ENCODE peak calls at places on chromosomes 2 and 18, in five cellular contexts. One of them, this sample, is unnamed.

GRCh38 chr2:226351711-226352110 is 447.9 kb downstream of the IRS1 start:
- DNase-seq in kidney glomerular epithelial cell: no peak
- DNase-seq in progenitor cell of endocrine pancreas: no peak
- DNase-seq in stromal cell of bone marrow: no peak
- DNase-seq in BJ: no peak
- DNase-seq in this sample: no peak

GRCh38 chr18:3538456-3538855 is 88.5 kb downstream of the TGIF1 start:
- DNase-seq in kidney glomerular epithelial cell: no peak
- DNase-seq in progenitor cell of endocrine pancreas: no peak
- DNase-seq in stromal cell of bone marrow: no peak
- DNase-seq in BJ: no peak
- DNase-seq in this sample: peak; percentile 69

GRCh38 chr18:79400091-79400590 is 4.4 kb downstream of the NFATC1 start:
- DNase-seq in kidney glomerular epithelial cell: no peak
- DNase-seq in progenitor cell of endocrine pancreas: no peak
- DNase-seq in stromal cell of bone marrow: no peak
- DNase-seq in BJ: no peak
- DNase-seq in this sample: peak; percentile 70

GRCh38 chr2:68764781-68765385 is 30.3 kb downstream of the ARHGAP25 start:
- DNase-seq in kidney glomerular epithelial cell: no peak
- DNase-seq in progenitor cell of endocrine pancreas: no peak
- DNase-seq in stromal cell of bone marrow: no peak
- DNase-seq in BJ: no peak
- DNase-seq in this sample: no peak

GRCh38 chr18:48013162-48013561 is 82.7 kb upstream of the SMAD2 start:
- DNase-seq in kidney glomerular epithelial cell: no peak
- DNase-seq in progenitor cell of endocrine pancreas: no peak
- DNase-seq in stromal cell of bone marrow: no peak
- DNase-seq in BJ: no peak
- DNase-seq in this sample: no peak

GRCh38 chr18:63309422-63309821 is 10.1 kb downstream of the BCL2 start:
- DNase-seq in kidney glomerular epithelial cell: no peak
- DNase-seq in progenitor cell of endocrine pancreas: no peak
- DNase-seq in stromal cell of bone marrow: no peak
- DNase-seq in BJ: no peak
- DNase-seq in this sample: no peak

GRCh38 chr2:54541995-54542394 is 85.9 kb downstream of the SPTBN1 start:
- DNase-seq in kidney glomerular epithelial cell: no peak
- DNase-seq in progenitor cell of endocrine pancreas: no peak
- DNase-seq in stromal cell of bone marrow: no peak
- DNase-seq in BJ: no peak
- DNase-seq in this sample: no peak

GRCh38 chr2:142675398-142675797 is 202.1 kb upstream of the KYNU start:
- DNase-seq in kidney glomerular epithelial cell: no peak
- DNase-seq in progenitor cell of endocrine pancreas: no peak
- DNase-seq in stromal cell of bone marrow: peak; percentile 7
- DNase-seq in BJ: no peak
- DNase-seq in this sample: no peak

GRCh38 chr2:66771359-66771978 is 336.5 kb downstream of the MEIS1 start:
- DNase-seq in kidney glomerular epithelial cell: no peak
- DNase-seq in progenitor cell of endocrine pancreas: no peak
- DNase-seq in stromal cell of bone marrow: no peak
- DNase-seq in BJ: no peak
- DNase-seq in this sample: peak; percentile 12

GRCh38 chr2:141508086-141508749 is 622.6 kb downstream of the LRP1B start:
- DNase-seq in kidney glomerular epithelial cell: no peak
- DNase-seq in progenitor cell of endocrine pancreas: no peak
- DNase-seq in stromal cell of bone marrow: no peak
- DNase-seq in BJ: no peak
- DNase-seq in this sample: peak; percentile 1

GRCh38 chr2:164785447-164785846 is 56.2 kb downstream of the COBLL1 start:
- DNase-seq in kidney glomerular epithelial cell: peak; percentile 18
- DNase-seq in progenitor cell of endocrine pancreas: no peak
- DNase-seq in stromal cell of bone marrow: peak; percentile 70
- DNase-seq in BJ: peak; percentile 60
- DNase-seq in this sample: peak; percentile 69

GRCh38 chr2:207107551-207107950 is 58.2 kb downstream of the KLF7 start:
- DNase-seq in kidney glomerular epithelial cell: no peak
- DNase-seq in progenitor cell of endocrine pancreas: no peak
- DNase-seq in stromal cell of bone marrow: no peak
- DNase-seq in BJ: no peak
- DNase-seq in this sample: no peak

GRCh38 chr2:204483497-204484164 is 61.6 kb upstream of the PARD3B start:
- DNase-seq in kidney glomerular epithelial cell: peak; percentile 12
- DNase-seq in progenitor cell of endocrine pancreas: no peak
- DNase-seq in stromal cell of bone marrow: no peak
- DNase-seq in BJ: no peak
- DNase-seq in this sample: no peak

GRCh38 chr2:10911291-10912075 is at the start of gene KCNF1:
- DNase-seq in kidney glomerular epithelial cell: peak; percentile 25
- DNase-seq in progenitor cell of endocrine pancreas: peak; percentile 52
- DNase-seq in stromal cell of bone marrow: peak; percentile 34
- DNase-seq in BJ: no peak
- DNase-seq in this sample: peak; percentile 85

GRCh38 chr2:158089322-158089721 is 12.4 kb upstream of the UPP2 start:
- DNase-seq in kidney glomerular epithelial cell: no peak
- DNase-seq in progenitor cell of endocrine pancreas: no peak
- DNase-seq in stromal cell of bone marrow: no peak
- DNase-seq in BJ: no peak
- DNase-seq in this sample: no peak

GRCh38 chr2:180980943-180981898 is 816 bp downstream of the UBE2E3 start:
- DNase-seq in kidney glomerular epithelial cell: peak; percentile 27
- DNase-seq in progenitor cell of endocrine pancreas: no peak
- DNase-seq in stromal cell of bone marrow: no peak
- DNase-seq in BJ: no peak
- DNase-seq in this sample: peak; percentile 79

GRCh38 chr2:112061840-112062239 is 6.8 kb downstream of the TMEM87B start:
- DNase-seq in kidney glomerular epithelial cell: no peak
- DNase-seq in progenitor cell of endocrine pancreas: no peak
- DNase-seq in stromal cell of bone marrow: no peak
- DNase-seq in BJ: no peak
- DNase-seq in this sample: no peak

GRCh38 chr2:241983571-241984270 is 114.2 kb downstream of the RTP5 start:
- DNase-seq in kidney glomerular epithelial cell: no peak
- DNase-seq in progenitor cell of endocrine pancreas: no peak
- DNase-seq in stromal cell of bone marrow: no peak
- DNase-seq in BJ: no peak
- DNase-seq in this sample: no peak

GRCh38 chr2:106664669-106665068 is 177.5 kb downstream of the CD8B2 start:
- DNase-seq in kidney glomerular epithelial cell: no peak
- DNase-seq in progenitor cell of endocrine pancreas: no peak
- DNase-seq in stromal cell of bone marrow: no peak
- DNase-seq in BJ: no peak
- DNase-seq in this sample: no peak

GRCh38 chr2:175792199-175792598 is 209.9 kb downstream of the LNPK start:
- DNase-seq in kidney glomerular epithelial cell: no peak
- DNase-seq in progenitor cell of endocrine pancreas: no peak
- DNase-seq in stromal cell of bone marrow: no peak
- DNase-seq in BJ: no peak
- DNase-seq in this sample: no peak

GRCh38 chr2:238424313-238424700 is 2.4 kb upstream of the ASB1 start:
- DNase-seq in kidney glomerular epithelial cell: no peak
- DNase-seq in progenitor cell of endocrine pancreas: no peak
- DNase-seq in stromal cell of bone marrow: peak; percentile 85
- DNase-seq in BJ: no peak
- DNase-seq in this sample: no peak

GRCh38 chr18:11577271-11578112 is 31.9 kb upstream of the SLC35G4 start:
- DNase-seq in kidney glomerular epithelial cell: no peak
- DNase-seq in progenitor cell of endocrine pancreas: no peak
- DNase-seq in stromal cell of bone marrow: no peak
- DNase-seq in BJ: no peak
- DNase-seq in this sample: no peak

GRCh38 chr18:77650799-77651385 is 401.2 kb downstream of the GALR1 start:
- DNase-seq in kidney glomerular epithelial cell: peak; percentile 51
- DNase-seq in progenitor cell of endocrine pancreas: peak; percentile 91
- DNase-seq in stromal cell of bone marrow: peak; percentile 3
- DNase-seq in BJ: no peak
- DNase-seq in this sample: no peak

GRCh38 chr2:191569025-191569424 is 108.9 kb upstream of the NABP1 start:
- DNase-seq in kidney glomerular epithelial cell: no peak
- DNase-seq in progenitor cell of endocrine pancreas: no peak
- DNase-seq in stromal cell of bone marrow: no peak
- DNase-seq in BJ: no peak
- DNase-seq in this sample: no peak

GRCh38 chr2:191582355-191582754 is 95.6 kb upstream of the NABP1 start:
- DNase-seq in kidney glomerular epithelial cell: peak; percentile 87
- DNase-seq in progenitor cell of endocrine pancreas: no peak
- DNase-seq in stromal cell of bone marrow: peak; percentile 44
- DNase-seq in BJ: peak; percentile 67
- DNase-seq in this sample: peak; percentile 54

GRCh38 chr2:42102606-42103450 is 55.0 kb downstream of the PKDCC start:
- DNase-seq in kidney glomerular epithelial cell: peak; percentile 66
- DNase-seq in progenitor cell of endocrine pancreas: peak; percentile 47
- DNase-seq in stromal cell of bone marrow: no peak
- DNase-seq in BJ: no peak
- DNase-seq in this sample: no peak